ENCODE peak calls at places on chromosomes 5 and 9, in four cellular contexts. Q is SK-N-SH, A is K562, C is GM12878. V is an unnamed sample.

GRCh38 chr5:37840036-37840909 is at the start of gene GDNF:
- DNase-seq in Q (peak), C (no peak), A (no peak), V (peak)

GRCh38 chr9:385818-386398 is 171.2 kb downstream of the DOCK8 start:
- DNase-seq in C (no peak), A (peak), Q (peak), V (peak)

GRCh38 chr5:126383246-126383645 is 40.0 kb upstream of the GRAMD2B start:
- DNase-seq in C (no peak), A (no peak), Q (no peak), V (no peak)

GRCh38 chr9:28774433-28775029 is 1201.2 kb upstream of the C9orf72 start:
- DNase-seq in A (no peak), Q (peak), C (no peak), V (peak)

GRCh38 chr9:16031971-16032370 is 479.1 kb downstream of the CCDC171 start:
- DNase-seq in Q (no peak), C (no peak), A (no peak), V (no peak)

GRCh38 chr5:89168766-89169165 is 285.8 kb upstream of the MEF2C start:
- DNase-seq in Q (no peak), A (no peak), C (peak), V (no peak)

GRCh38 chr5:123297198-123297831 is 125.9 kb downstream of the CEP120 start:
- DNase-seq in Q (no peak), A (no peak), C (no peak), V (no peak)

GRCh38 chr5:172102913-172103629 is 85.0 kb downstream of the STK10 start:
- DNase-seq in A (peak), C (no peak), Q (no peak), V (no peak)

GRCh38 chr5:132926437-132926836 is 37.0 kb downstream of the AFF4 start:
- DNase-seq in Q (no peak), C (no peak), A (no peak), V (no peak)

GRCh38 chr5:62596096-62596495 is 17.5 kb downstream of the LRRC70 start:
- DNase-seq in C (no peak), Q (no peak), A (no peak), V (no peak)

GRCh38 chr9:14452539-14452938 is 138.6 kb upstream of the NFIB start:
- DNase-seq in C (no peak), Q (peak), A (no peak), V (no peak)

GRCh38 chr5:177204281-177204680 is 70.7 kb downstream of the NSD1 start:
- DNase-seq in A (no peak), C (no peak), Q (no peak), V (no peak)

GRCh38 chr5:24789631-24790354 is 145.0 kb upstream of the CDH10 start:
- DNase-seq in A (no peak), Q (no peak), C (no peak), V (no peak)

GRCh38 chr5:155953335-155953734 is 373.6 kb upstream of the SGCD start:
- DNase-seq in Q (no peak), C (no peak), A (no peak), V (no peak)

GRCh38 chr5:177183142-177183541 is 49.6 kb downstream of the NSD1 start:
- DNase-seq in Q (no peak), C (no peak), A (no peak), V (no peak)

GRCh38 chr9:77063645-77064285 is 44.3 kb downstream of the FOXB2 start:
- DNase-seq in Q (no peak), A (no peak), C (no peak), V (no peak)

GRCh38 chr5:15992918-15993317 is 186.7 kb downstream of the MARCHF11 start:
- DNase-seq in A (no peak), C (no peak), Q (no peak), V (no peak)

GRCh38 chr5:39440964-39441363 is 16.2 kb upstream of the DAB2 start:
- DNase-seq in C (no peak), Q (no peak), A (no peak), V (no peak)

GRCh38 chr9:120689860-120690259 is 24.4 kb downstream of the MEGF9 start:
- DNase-seq in Q (no peak), C (no peak), A (no peak), V (no peak)

GRCh38 chr5:113278976-113279375 is 155.8 kb downstream of the TSSK1B start:
- DNase-seq in Q (no peak), A (no peak), C (no peak), V (no peak)

GRCh38 chr5:114208588-114208987 is 153.3 kb upstream of the KCNN2 start:
- DNase-seq in Q (no peak), C (no peak), A (no peak), V (no peak)

GRCh38 chr5:103397996-103398581 is 139.5 kb downstream of the MACIR start:
- DNase-seq in Q (no peak), A (no peak), C (no peak), V (no peak)

GRCh38 chr5:54823006-54823405 is 162.4 kb downstream of the ESM1 start:
- DNase-seq in C (no peak), Q (no peak), A (no peak), V (no peak)

GRCh38 chr9:98254236-98255063 is 999 bp downstream of the TBC1D2 start:
- DNase-seq in C (no peak), Q (no peak), A (no peak), V (no peak)
- TF ChIP-seq NFIC in C (no peak), Q (no peak), A (no peak), V (no peak)

DNA sequence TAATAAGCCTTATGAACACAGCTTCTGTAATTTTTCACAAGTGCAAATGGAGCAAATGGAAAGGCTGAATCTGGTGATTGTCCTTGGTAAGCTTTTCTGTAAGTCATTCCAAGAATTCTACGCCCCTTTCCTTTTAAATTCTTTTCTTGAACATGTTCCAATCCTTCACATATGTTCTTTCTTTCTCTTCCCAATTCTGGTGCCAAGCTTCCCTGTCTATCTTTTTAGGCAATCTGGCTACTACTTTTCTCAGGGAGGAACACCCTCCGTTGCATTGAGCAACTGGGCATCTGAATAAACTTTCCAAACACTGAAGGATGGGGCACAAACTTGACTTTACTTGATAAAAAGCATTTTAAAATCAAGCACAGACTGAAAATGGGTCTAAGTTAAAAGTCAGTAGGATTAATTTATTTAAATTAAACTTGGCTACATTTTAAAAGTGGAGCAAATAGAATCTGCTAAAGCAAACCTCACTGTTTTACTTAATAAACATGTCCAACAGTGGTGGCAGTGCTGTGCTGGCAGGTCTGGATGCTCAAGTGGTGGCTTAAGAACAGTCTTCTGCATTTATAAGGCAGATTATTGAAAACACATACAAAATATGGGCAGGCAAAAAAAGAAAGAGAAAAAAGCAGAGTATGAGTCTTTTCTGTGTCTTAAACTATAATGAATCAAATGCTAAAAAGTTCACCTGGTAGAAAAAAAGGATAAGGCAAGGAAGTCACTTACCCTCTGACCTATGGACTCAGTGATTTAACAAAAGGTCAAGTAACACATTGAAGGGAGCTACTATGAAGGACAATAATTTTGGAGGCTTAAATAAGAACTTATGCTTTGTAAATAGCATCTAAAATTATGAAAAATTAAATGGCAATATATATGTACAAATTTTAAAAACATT is 5.4 kb downstream of the ELL2 start:
- DNase-seq in A (no peak), C (no peak), Q (no peak), V (no peak)
- TF ChIP-seq NFIC in A (no peak), C (no peak), Q (peak), V (no peak)

GRCh38 chr9:131818089-131818488 is 78.2 kb upstream of the RAPGEF1 start:
- DNase-seq in C (no peak), A (no peak), Q (no peak), V (no peak)
- TF ChIP-seq NFIC in C (no peak), A (no peak), Q (no peak), V (no peak)

GRCh38 chr5:115349001-115349817 is 52.8 kb upstream of the CCDC112 start:
- DNase-seq in Q (no peak), A (no peak), C (no peak), V (peak)
- TF ChIP-seq NFIC in Q (no peak), A (no peak), C (no peak), V (no peak)

GRCh38 chr5:14025566-14026276 is 81.2 kb upstream of the DNAH5 start:
- DNase-seq in C (no peak), Q (no peak), A (no peak), V (no peak)

GRCh38 chr5:14029185-14029584 is 84.7 kb upstream of the DNAH5 start:
- DNase-seq in A (no peak), C (no peak), Q (no peak), V (no peak)

GRCh38 chr5:14032944-14033343 is 88.5 kb upstream of the DNAH5 start:
- DNase-seq in Q (no peak), A (no peak), C (no peak), V (no peak)

DNA sequence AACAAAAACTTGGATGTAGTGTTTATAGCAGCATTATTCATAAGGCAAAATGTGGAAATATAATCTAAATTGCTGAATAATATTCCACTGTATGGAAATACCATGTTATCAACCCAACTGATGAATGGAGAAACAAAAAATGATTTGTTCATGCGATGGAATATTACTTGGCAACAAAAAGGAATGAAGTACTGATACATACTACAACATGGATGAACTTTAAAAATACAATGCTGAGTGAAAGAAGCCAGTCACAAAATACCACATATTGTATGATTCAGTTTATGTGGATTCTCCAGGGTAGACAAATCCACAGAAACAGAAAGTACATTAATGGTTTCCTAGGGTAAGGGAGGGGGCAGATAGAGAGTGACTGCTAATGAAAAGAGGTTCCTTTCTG is 83.7 kb upstream of the DNAH5 start:
- DNase-seq in Q (no peak), C (no peak), A (no peak), V (no peak)
- TF ChIP-seq NFIC in Q (no peak), C (no peak), A (no peak), V (no peak)

GRCh38 chr9:97737429-97737828 is 40.3 kb upstream of the XPA start:
- DNase-seq in Q (peak), C (no peak), A (peak), V (peak)
- TF ChIP-seq NFIC in Q (no peak), C (no peak), A (no peak), V (no peak)

DNA sequence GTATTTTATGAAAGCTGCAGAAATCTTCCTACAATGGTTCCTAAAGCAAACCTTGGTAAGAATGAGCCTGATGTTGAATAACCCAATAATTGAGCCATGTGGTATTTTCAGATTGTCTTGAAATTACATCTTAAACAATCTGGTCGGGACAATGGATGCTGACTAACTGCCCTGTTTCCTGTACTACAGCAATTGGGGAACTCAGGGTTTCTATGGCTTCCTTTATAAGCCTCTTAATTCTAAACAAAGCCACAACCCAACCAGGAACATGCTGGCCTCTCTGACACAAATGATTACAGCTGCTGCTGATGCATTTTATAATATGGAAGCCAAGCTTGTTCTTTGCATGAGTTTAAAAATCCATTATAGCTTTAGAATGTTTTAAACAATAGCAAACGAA is 30.2 kb downstream of the PTPN3 start:
- DNase-seq in Q (no peak), C (no peak), A (no peak), V (no peak)
- TF ChIP-seq NFIC in Q (no peak), C (no peak), A (no peak), V (no peak)

V was measured in HepG2.